ENCODE peak calls at places on chromosomes 16 and 17, in five cellular contexts. H is substantia nigra, Y is glutamatergic neuron, V is skeletal muscle cell, N is iris pigment epithelial cell. U is an unnamed sample.

GRCh38 chr16:29147710-29148425 is 163.0 kb downstream of the LAT start:
- DNase-seq in Y (no peak), H (no peak), V (no peak), N (no peak), U (no peak)

GRCh38 chr17:38709864-38710602 is 5.0 kb downstream of the MLLT6 start:
- DNase-seq in Y (no peak), N (no peak), H (no peak), V (no peak), U (no peak)

GRCh38 chr16:4371481-4372314 is at the start of gene VASN:
- DNase-seq in V (no peak), H (peak), N (peak), Y (peak), U (peak)

GRCh38 chr17:7854851-7855642 is at the start of gene TMEM88:
- DNase-seq in H (no peak), Y (peak), V (no peak), N (no peak), U (no peak)

GRCh38 chr16:86986809-86987487 is 330.2 kb downstream of the C16orf95 start:
- DNase-seq in Y (peak), V (no peak), H (no peak), N (no peak), U (no peak)

GRCh38 chr16:68642436-68643064 is 2.6 kb upstream of the CDH3 start:
- DNase-seq in V (no peak), Y (peak), H (no peak), N (peak), U (peak)

GRCh38 chr16:72878301-72879269 is 169.3 kb downstream of the ZFHX3 start:
- DNase-seq in Y (peak), N (peak), V (no peak), H (no peak), U (peak)

GRCh38 chr16:1823821-1824220 is 2.8 kb downstream of the HAGH start:
- DNase-seq in V (peak), N (peak), H (peak), Y (peak), U (peak)

GRCh38 chr16:51359141-51359960 is 208.3 kb upstream of the SALL1 start:
- DNase-seq in H (peak), V (peak), Y (no peak), N (peak), U (no peak)

U was measured in adipocyte.